ENCODE peak calls at places on chromosomes 16 and 17, in five cellular contexts. V is CD4-positive, CD25-positive, alpha-beta regulatory T cell; F is effector memory CD4-positive, alpha-beta T cell; C is adrenal gland; Y is CD8-positive, alpha-beta T cell. D is an unnamed sample.
A peak's percentile ranks its signal among the peaks of the same experiment; 100 is the strongest.

GRCh38 chr16:50071075-50071671 is 5.4 kb downstream of the HEATR3 start:
- DNase-seq in C (no peak), F (no peak), V (no peak), Y (no peak), D (no peak)

GRCh38 chr16:77767211-77767610 is 21.2 kb upstream of the VAT1L start:
- DNase-seq in C (peak; percentile 22), Y (no peak), V (no peak), F (no peak), D (no peak)

GRCh38 chr16:49557070-49557446 is 183.5 kb downstream of the C16orf78 start:
- DNase-seq in Y (no peak), C (no peak), F (no peak), V (no peak), D (no peak)

GRCh38 chr16:79089735-79090284 is 510.7 kb downstream of the MAF start:
- DNase-seq in Y (peak; percentile 23), F (peak; percentile 8), V (no peak), C (no peak), D (peak; percentile 56)

GRCh38 chr16:84532855-84533486 is 28.5 kb upstream of the MEAK7 start:
- DNase-seq in F (no peak), C (no peak), V (no peak), Y (no peak), D (no peak)

GRCh38 chr17:3965123-3965800 is 1.0 kb upstream of the ATP2A3 start:
- DNase-seq in V (peak; percentile 55), C (peak; percentile 76), F (peak; percentile 47), Y (peak; percentile 62), D (peak; percentile 86)

GRCh38 chr17:74453665-74454196 is 12.7 kb upstream of the CD300A start:
- DNase-seq in Y (peak; percentile 56), C (peak; percentile 94), V (peak; percentile 27), F (peak; percentile 47), D (no peak)

GRCh38 chr17:42526031-42526444 is 10.0 kb upstream of the NAGLU start:
- DNase-seq in C (peak; percentile 85), F (no peak), V (no peak), Y (no peak), D (peak; percentile 75)

GRCh38 chr17:57104461-57105175 is 19.6 kb downstream of the AKAP1 start:
- DNase-seq in F (no peak), Y (no peak), V (no peak), C (no peak), D (no peak)

GRCh38 chr16:85120006-85120340 is 7.7 kb upstream of the CIBAR2 start:
- DNase-seq in Y (no peak), F (no peak), C (no peak), V (no peak), D (no peak)

GRCh38 chr17:57603541-57603940 is 141.6 kb downstream of the CCDC182 start:
- DNase-seq in C (no peak), F (no peak), V (no peak), Y (no peak), D (peak; percentile 13)

GRCh38 chr17:61669522-61669921 is 78.5 kb upstream of the NACA2 start:
- DNase-seq in V (no peak), Y (no peak), F (no peak), C (no peak), D (no peak)

GRCh38 chr16:50478773-50479149 is 69.4 kb upstream of the NKD1 start:
- DNase-seq in C (no peak), V (no peak), Y (no peak), F (no peak), D (no peak)

GRCh38 chr16:11291021-11291716 is 10.0 kb upstream of the PRM1 start:
- DNase-seq in C (no peak), V (no peak), F (no peak), Y (no peak), D (no peak)

GRCh38 chr16:30786936-30787612 is at the start of gene ZNF629:
- DNase-seq in V (no peak), Y (no peak), C (peak; percentile 82), F (no peak), D (peak; percentile 81)

GRCh38 chr16:88815901-88816589 is 4.3 kb upstream of the APRT start:
- DNase-seq in F (peak; percentile 10), Y (no peak), V (peak; percentile 36), C (no peak), D (no peak)

GRCh38 chr16:64459821-64460220 is 662.0 kb downstream of the CDH11 start:
- DNase-seq in C (peak; percentile 57), V (no peak), Y (no peak), F (no peak), D (no peak)

GRCh38 chr17:8117980-8118768 is at the start of gene ALOXE3:
- DNase-seq in F (peak; percentile 28), Y (no peak), C (peak; percentile 61), V (no peak), D (no peak)

GRCh38 chr17:31693433-31694210 is 165.4 kb downstream of the COPRS start:
- DNase-seq in F (no peak), C (no peak), Y (no peak), V (no peak), D (no peak)

GRCh38 chr16:72635694-72636093 is 412.2 kb downstream of the ZFHX3 start:
- DNase-seq in Y (no peak), V (no peak), C (no peak), F (no peak), D (no peak)

GRCh38 chr16:22317625-22318024 is 20.4 kb downstream of the POLR3E start:
- DNase-seq in C (no peak), V (no peak), Y (no peak), F (no peak), D (peak; percentile 13)

GRCh38 chr17:80769516-80769915 is 222.1 kb upstream of the CHMP6 start:
- DNase-seq in C (no peak), F (no peak), Y (no peak), V (no peak), D (no peak)

GRCh38 chr17:80765241-80766022 is 220.8 kb downstream of the RPTOR start:
- DNase-seq in C (no peak), Y (no peak), V (no peak), F (no peak), D (no peak)

GRCh38 chr17:80768936-80769335 is 222.7 kb upstream of the CHMP6 start:
- DNase-seq in Y (no peak), C (no peak), F (no peak), V (no peak), D (no peak)

GRCh38 chr17:80763293-80763867 is 218.7 kb downstream of the RPTOR start:
- DNase-seq in Y (no peak), V (no peak), F (no peak), C (no peak), D (no peak)

DNA sequence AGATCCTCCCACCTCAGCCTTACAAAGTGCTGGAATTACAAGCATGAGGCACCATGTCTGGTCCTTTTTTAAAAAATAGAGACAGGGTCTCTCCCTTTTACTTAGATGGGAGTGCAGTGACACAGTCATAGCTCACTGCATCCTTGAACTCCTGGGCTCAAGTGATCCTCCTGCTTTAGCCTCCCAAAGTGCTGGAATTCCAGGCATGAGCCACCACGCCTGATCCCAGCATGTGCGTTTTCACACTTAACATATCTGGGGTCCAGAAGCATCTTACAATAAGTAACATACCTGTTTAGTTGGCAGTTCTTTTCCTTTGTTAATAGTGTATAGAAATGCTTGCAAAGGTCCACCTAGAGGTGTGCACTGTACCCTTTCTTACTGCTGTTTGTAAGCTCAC is 221.7 kb downstream of the RPTOR start:
- DNase-seq in Y (no peak), F (no peak), C (no peak), V (no peak), D (no peak)
- H3K4me1 ChIP-seq in Y (peaks cover 41% of the 10 kb centered on the region), F (peaks cover 34% of the 10 kb centered on the region), C (no peaks in the 10 kb centered on the region), V (peaks cover 41% of the 10 kb centered on the region), D (no peaks in the 10 kb centered on the region)

DNA sequence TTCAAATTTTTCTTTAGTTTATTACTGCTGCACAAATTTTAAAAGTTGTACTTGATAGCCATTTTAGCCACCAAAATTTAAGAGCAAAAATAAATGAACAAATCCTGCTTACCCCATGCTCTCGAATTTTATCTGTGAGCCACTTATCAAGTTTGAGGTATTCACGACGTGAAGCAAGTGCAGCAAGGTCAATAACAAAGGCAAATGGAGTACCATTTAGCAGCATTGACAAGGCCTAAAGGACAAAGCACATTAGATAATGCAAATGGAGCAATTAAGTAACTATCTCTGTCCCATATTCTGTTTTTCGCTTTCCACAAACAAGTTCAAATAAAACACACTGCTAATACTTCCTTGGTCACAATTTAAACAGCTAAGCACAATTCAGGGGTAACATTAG is 54.7 kb downstream of the CNOT1 start:
- DNase-seq in F (no peak), V (no peak), Y (no peak), C (no peak), D (no peak)
- H3K9me3 ChIP-seq in F (no peaks in the 10 kb centered on the region), V (no peaks in the 10 kb centered on the region), Y (no peaks in the 10 kb centered on the region), C (no peaks in the 10 kb centered on the region), D (no peaks in the 10 kb centered on the region)

DNA sequence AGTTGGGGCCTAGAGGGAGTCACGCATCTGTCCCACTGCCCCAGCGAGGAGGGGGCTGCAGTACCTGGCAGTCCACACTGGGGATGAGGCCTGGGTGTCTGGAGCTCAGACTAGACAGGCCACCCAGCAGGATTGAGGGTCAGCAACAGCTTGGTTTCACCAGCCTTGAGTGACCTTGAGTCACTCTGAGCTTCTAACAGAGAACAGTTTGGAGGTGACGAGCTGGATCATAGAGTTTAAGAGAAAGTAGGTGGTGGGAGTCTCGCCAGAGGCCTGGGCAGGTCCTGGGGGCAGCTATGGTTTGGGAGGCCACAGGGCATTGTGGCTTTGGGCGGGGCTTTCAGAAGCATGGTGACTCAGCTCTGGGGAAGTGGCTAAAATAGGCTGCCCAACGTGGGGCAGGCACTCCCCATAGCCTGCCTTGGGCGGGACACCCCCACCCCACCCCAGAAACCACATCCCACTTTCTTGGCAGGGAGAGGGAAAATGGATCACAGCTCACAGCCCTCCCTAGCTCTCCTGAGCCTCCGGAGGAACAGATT is 20.5 kb downstream of the CDC42EP4 start:
- DNase-seq in V (no peak), F (no peak), Y (no peak), C (peak; percentile 83), D (peak; percentile 91)
- H3K4me1 ChIP-seq in V (peaks cover 6% of the 10 kb centered on the region), F (no peaks in the 10 kb centered on the region), Y (peaks cover 4% of the 10 kb centered on the region), C (peaks cover 65% of the 10 kb centered on the region), D (peaks cover 5% of the 10 kb centered on the region)

GRCh38 chr17:5034651-5035050 is 575 bp downstream of the SLC52A1 start:
- DNase-seq in C (no peak), F (no peak), V (no peak), Y (no peak), D (no peak)

GRCh38 chr17:5033352-5034015 is 1.7 kb downstream of the SLC52A1 start:
- DNase-seq in Y (no peak), F (no peak), V (no peak), C (no peak), D (no peak)

GRCh38 chr17:5034063-5034462 is 1.2 kb downstream of the SLC52A1 start:
- DNase-seq in C (no peak), Y (no peak), F (no peak), V (no peak), D (no peak)

GRCh38 chr17:5032865-5033264 is 2.4 kb downstream of the SLC52A1 start:
- DNase-seq in C (no peak), Y (no peak), F (no peak), V (no peak), D (no peak)

DNA sequence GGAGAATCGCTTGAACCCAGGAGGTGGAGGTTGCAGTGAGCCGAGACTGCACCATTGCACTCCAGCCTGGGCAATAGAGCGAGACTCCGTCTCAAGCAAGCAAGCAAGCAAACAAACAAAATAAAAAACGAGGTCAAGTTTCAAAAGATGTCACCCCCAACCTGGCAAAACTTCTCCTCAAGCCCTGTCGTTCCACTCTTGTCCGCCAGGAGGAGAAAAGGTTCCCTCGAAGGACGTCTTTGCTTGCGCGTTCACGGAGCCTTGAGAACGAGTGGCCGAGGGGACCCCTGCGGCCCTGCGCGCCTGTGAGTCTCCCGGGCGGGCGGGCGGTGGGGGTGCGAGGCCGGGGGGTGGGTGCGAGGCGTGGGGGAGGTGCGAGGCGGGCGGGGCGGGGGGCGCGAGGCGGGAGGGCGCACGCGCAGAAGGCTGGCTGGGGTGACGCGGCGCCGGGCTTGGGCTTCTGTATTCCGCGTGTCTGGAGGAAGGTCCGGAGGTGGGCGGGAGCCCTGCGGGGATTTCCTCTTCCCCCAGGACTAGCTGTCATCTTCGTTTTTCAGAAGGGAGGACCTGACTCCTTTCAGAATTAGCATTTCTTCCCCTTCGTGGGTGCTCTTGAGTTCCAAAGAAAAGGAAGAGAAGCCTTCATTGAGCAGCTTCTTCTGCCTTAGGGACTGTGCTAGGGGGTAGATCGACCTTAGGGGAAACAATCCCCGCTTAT is 3.7 kb downstream of the SLC52A1 start:
- DNase-seq in C (peak; percentile 74), V (peak; percentile 71), Y (peak; percentile 77), F (peak; percentile 62), D (peak; percentile 92)
- H3K9me3 ChIP-seq in C (no peaks in the 10 kb centered on the region), V (no peaks in the 10 kb centered on the region), Y (no peaks in the 10 kb centered on the region), F (no peaks in the 10 kb centered on the region), D (no peaks in the 10 kb centered on the region)